ENCODE peak calls at places on chromosome 13, in four cellular contexts. One of them, this sample, is unnamed.
A peak's percentile ranks its signal among the peaks of the same experiment; 100 is the strongest.

GRCh38 chr13:46571189-46571901 is 18.4 kb downstream of the LRCH1 start:
- DNase-seq in HFF-Myc: no peak
- DNase-seq in NCI-H2029 treated with DMSO at 0.1 percent for 48 hours: no peak
- DNase-seq in neural progenitor cell: no peak
- DNase-seq in this sample: no peak

GRCh38 chr13:101455863-101456262 is 3.4 kb downstream of the ITGBL1 start:
- DNase-seq in HFF-Myc: peak; percentile 74
- DNase-seq in NCI-H2029 treated with DMSO at 0.1 percent for 48 hours: no peak
- DNase-seq in neural progenitor cell: no peak
- DNase-seq in this sample: no peak

GRCh38 chr13:46622918-46623256 is 69.9 kb downstream of the LRCH1 start:
- DNase-seq in HFF-Myc: peak; percentile 72
- DNase-seq in NCI-H2029 treated with DMSO at 0.1 percent for 48 hours: no peak
- DNase-seq in neural progenitor cell: no peak
- DNase-seq in this sample: no peak

GRCh38 chr13:88925954-88926353 is 1254.8 kb downstream of the SLITRK5 start:
- DNase-seq in HFF-Myc: no peak
- DNase-seq in NCI-H2029 treated with DMSO at 0.1 percent for 48 hours: no peak
- DNase-seq in neural progenitor cell: no peak
- DNase-seq in this sample: no peak

GRCh38 chr13:28679628-28680027 is 20.7 kb downstream of the POMP start:
- DNase-seq in HFF-Myc: no peak
- DNase-seq in NCI-H2029 treated with DMSO at 0.1 percent for 48 hours: no peak
- DNase-seq in neural progenitor cell: no peak
- DNase-seq in this sample: no peak

GRCh38 chr13:91748416-91749089 is 350.1 kb downstream of the GPC5 start:
- DNase-seq in HFF-Myc: no peak
- DNase-seq in NCI-H2029 treated with DMSO at 0.1 percent for 48 hours: no peak
- DNase-seq in neural progenitor cell: no peak
- DNase-seq in this sample: no peak

GRCh38 chr13:96817336-96817941 is 176.8 kb downstream of the OXGR1 start:
- DNase-seq in HFF-Myc: no peak
- DNase-seq in NCI-H2029 treated with DMSO at 0.1 percent for 48 hours: no peak
- DNase-seq in neural progenitor cell: peak; percentile 55
- DNase-seq in this sample: no peak

GRCh38 chr13:57640582-57640981 is 9.0 kb downstream of the PCDH17 start:
- DNase-seq in HFF-Myc: no peak
- DNase-seq in NCI-H2029 treated with DMSO at 0.1 percent for 48 hours: no peak
- DNase-seq in neural progenitor cell: no peak
- DNase-seq in this sample: no peak

GRCh38 chr13:71460179-71460578 is 406.8 kb downstream of the DACH1 start:
- DNase-seq in HFF-Myc: no peak
- DNase-seq in NCI-H2029 treated with DMSO at 0.1 percent for 48 hours: no peak
- DNase-seq in neural progenitor cell: no peak
- DNase-seq in this sample: no peak

GRCh38 chr13:47291116-47291656 is 394.3 kb upstream of the HTR2A start:
- DNase-seq in HFF-Myc: no peak
- DNase-seq in NCI-H2029 treated with DMSO at 0.1 percent for 48 hours: no peak
- DNase-seq in neural progenitor cell: no peak
- DNase-seq in this sample: no peak

GRCh38 chr13:43979492-43979891 is 99.8 kb downstream of the LACC1 start:
- DNase-seq in HFF-Myc: no peak
- DNase-seq in NCI-H2029 treated with DMSO at 0.1 percent for 48 hours: no peak
- DNase-seq in neural progenitor cell: no peak
- DNase-seq in this sample: no peak

GRCh38 chr13:30049692-30050091 is 199.3 kb upstream of the UBL3 start:
- DNase-seq in HFF-Myc: no peak
- DNase-seq in NCI-H2029 treated with DMSO at 0.1 percent for 48 hours: no peak
- DNase-seq in neural progenitor cell: no peak
- DNase-seq in this sample: no peak

GRCh38 chr13:96473463-96474157 is 383.7 kb downstream of the HS6ST3 start:
- DNase-seq in HFF-Myc: no peak
- DNase-seq in NCI-H2029 treated with DMSO at 0.1 percent for 48 hours: no peak
- DNase-seq in neural progenitor cell: peak; percentile 49
- DNase-seq in this sample: no peak

GRCh38 chr13:73932091-73932490 is 202.1 kb downstream of the KLF12 start:
- DNase-seq in HFF-Myc: no peak
- DNase-seq in NCI-H2029 treated with DMSO at 0.1 percent for 48 hours: no peak
- DNase-seq in neural progenitor cell: no peak
- DNase-seq in this sample: no peak

GRCh38 chr13:94947965-94948371 is 235.6 kb upstream of the SOX21 start:
- DNase-seq in HFF-Myc: no peak
- DNase-seq in NCI-H2029 treated with DMSO at 0.1 percent for 48 hours: no peak
- DNase-seq in neural progenitor cell: peak; percentile 92
- DNase-seq in this sample: no peak

GRCh38 chr13:29749401-29750177 is 100.8 kb downstream of the UBL3 start:
- DNase-seq in HFF-Myc: no peak
- DNase-seq in NCI-H2029 treated with DMSO at 0.1 percent for 48 hours: no peak
- DNase-seq in neural progenitor cell: no peak
- DNase-seq in this sample: no peak

GRCh38 chr13:49265822-49266221 is 18.1 kb downstream of the CDADC1 start:
- DNase-seq in HFF-Myc: no peak
- DNase-seq in NCI-H2029 treated with DMSO at 0.1 percent for 48 hours: no peak
- DNase-seq in neural progenitor cell: no peak
- DNase-seq in this sample: no peak

GRCh38 chr13:29106651-29107050 is 286.5 kb downstream of the MTUS2 start:
- DNase-seq in HFF-Myc: no peak
- DNase-seq in NCI-H2029 treated with DMSO at 0.1 percent for 48 hours: no peak
- DNase-seq in neural progenitor cell: no peak
- DNase-seq in this sample: no peak

GRCh38 chr13:81770868-81771505 is 1430.1 kb upstream of the SPRY2 start:
- DNase-seq in HFF-Myc: no peak
- DNase-seq in NCI-H2029 treated with DMSO at 0.1 percent for 48 hours: no peak
- DNase-seq in neural progenitor cell: peak; percentile 4
- DNase-seq in this sample: no peak

GRCh38 chr13:27038323-27038722 is 133.3 kb downstream of the USP12 start:
- DNase-seq in HFF-Myc: no peak
- DNase-seq in NCI-H2029 treated with DMSO at 0.1 percent for 48 hours: no peak
- DNase-seq in neural progenitor cell: no peak
- DNase-seq in this sample: no peak

GRCh38 chr13:97849305-97849704 is 104.2 kb upstream of the IPO5 start:
- DNase-seq in HFF-Myc: peak; percentile 7
- DNase-seq in NCI-H2029 treated with DMSO at 0.1 percent for 48 hours: peak; percentile 0
- DNase-seq in neural progenitor cell: peak; percentile 20
- DNase-seq in this sample: no peak

GRCh38 chr13:73110814-73111213 is 52.0 kb downstream of the KLF5 start:
- DNase-seq in HFF-Myc: no peak
- DNase-seq in NCI-H2029 treated with DMSO at 0.1 percent for 48 hours: no peak
- DNase-seq in neural progenitor cell: no peak
- DNase-seq in this sample: no peak

GRCh38 chr13:108005231-108005630 is 210.1 kb downstream of the LIG4 start:
- DNase-seq in HFF-Myc: no peak
- DNase-seq in NCI-H2029 treated with DMSO at 0.1 percent for 48 hours: no peak
- DNase-seq in neural progenitor cell: no peak
- DNase-seq in this sample: no peak

GRCh38 chr13:26896986-26897668 is 136.5 kb upstream of the GPR12 start:
- DNase-seq in HFF-Myc: no peak
- DNase-seq in NCI-H2029 treated with DMSO at 0.1 percent for 48 hours: no peak
- DNase-seq in neural progenitor cell: peak; percentile 88
- DNase-seq in this sample: no peak

GRCh38 chr13:98791611-98792010 is 39.1 kb upstream of the SLC15A1 start:
- DNase-seq in HFF-Myc: no peak
- DNase-seq in NCI-H2029 treated with DMSO at 0.1 percent for 48 hours: no peak
- DNase-seq in neural progenitor cell: no peak
- DNase-seq in this sample: no peak

GRCh38 chr13:86002921-86003488 is 203.8 kb upstream of the SLITRK6 start:
- DNase-seq in HFF-Myc: no peak
- DNase-seq in NCI-H2029 treated with DMSO at 0.1 percent for 48 hours: no peak
- DNase-seq in neural progenitor cell: peak; percentile 82
- DNase-seq in this sample: no peak

GRCh38 chr13:28100149-28101121 is at the start of gene FLT3:
- DNase-seq in HFF-Myc: no peak
- DNase-seq in NCI-H2029 treated with DMSO at 0.1 percent for 48 hours: no peak
- DNase-seq in neural progenitor cell: peak; percentile 82
- DNase-seq in this sample: peak; percentile 85

GRCh38 chr13:27043013-27043412 is 128.6 kb downstream of the USP12 start:
- DNase-seq in HFF-Myc: peak; percentile 96
- DNase-seq in NCI-H2029 treated with DMSO at 0.1 percent for 48 hours: peak; percentile 28
- DNase-seq in neural progenitor cell: no peak
- DNase-seq in this sample: no peak

This sample was measured in lower leg skin.